ENCODE peak calls at places on chromosomes 2 and 18, in four cellular contexts. F is A549, U is T-helper 1 cell, M is foreskin fibroblast. N is an unnamed sample.

GRCh38 chr2:66001538-66001937 is 433.4 kb upstream of the MEIS1 start:
- DNase-seq in F (no peak), U (no peak), M (no peak), N (no peak)

GRCh38 chr2:162092656-162093556 is 18.9 kb upstream of the DPP4 start:
- DNase-seq in F (peak), U (no peak), M (peak), N (no peak)

GRCh38 chr2:45988879-45989278 is 308.3 kb upstream of the EPAS1 start:
- DNase-seq in F (no peak), U (no peak), M (no peak), N (no peak)

GRCh38 chr2:136751406-136751805 is 13.9 kb upstream of the THSD7B start:
- DNase-seq in F (no peak), U (no peak), M (no peak), N (no peak)

GRCh38 chr2:176494949-176495353 is 225.7 kb downstream of the MTX2 start:
- DNase-seq in F (no peak), U (no peak), M (peak), N (no peak)

GRCh38 chr2:109031481-109032228 is 42.6 kb upstream of the EDAR start:
- DNase-seq in F (no peak), U (peak), M (peak), N (no peak)

GRCh38 chr18:56431551-56431950 is 206.8 kb downstream of the TXNL1 start:
- DNase-seq in F (no peak), U (no peak), M (no peak), N (no peak)

GRCh38 chr2:134231965-134232340 is 21.9 kb upstream of the MGAT5 start:
- DNase-seq in F (no peak), U (no peak), M (peak), N (no peak)

GRCh38 chr2:165462433-165462832 is 7.1 kb upstream of the CSRNP3 start:
- DNase-seq in F (no peak), U (no peak), M (no peak), N (no peak)

GRCh38 chr18:944440-944839 is 39.8 kb downstream of the ADCYAP1 start:
- DNase-seq in F (no peak), U (no peak), M (peak), N (no peak)

GRCh38 chr2:186641132-186641806 is 51.4 kb downstream of the ITGAV start:
- DNase-seq in F (peak), U (no peak), M (no peak), N (no peak)

GRCh38 chr2:164839914-164840457 is 1.6 kb downstream of the COBLL1 start:
- DNase-seq in F (no peak), U (no peak), M (peak), N (no peak)

GRCh38 chr2:60414731-60415130 is 138.7 kb downstream of the BCL11A start:
- DNase-seq in F (peak), U (no peak), M (peak), N (no peak)

GRCh38 chr18:55096261-55097026 is 137.2 kb upstream of the CCDC68 start:
- DNase-seq in F (peak), U (no peak), M (peak), N (no peak)

GRCh38 chr2:12979066-12979465 is 262.3 kb downstream of the TRIB2 start:
- DNase-seq in F (no peak), U (no peak), M (peak), N (no peak)

GRCh38 chr2:240346015-240346752 is 89.3 kb upstream of the GPC1 start:
- DNase-seq in F (no peak), U (no peak), M (no peak), N (no peak)

GRCh38 chr2:172922294-172922693 is 153.4 kb upstream of the MAP3K20 start:
- DNase-seq in F (no peak), U (no peak), M (no peak), N (no peak)

GRCh38 chr2:100416939-100417744 is at the start of gene CHST10:
- DNase-seq in F (peak), U (no peak), M (peak), N (peak)

GRCh38 chr2:202530038-202530437 is 104.7 kb upstream of the FAM117B start:
- DNase-seq in F (no peak), U (no peak), M (no peak), N (no peak)

GRCh38 chr2:88626171-88627054 is 851 bp downstream of the EIF2AK3 start:
- DNase-seq in F (peak), U (peak), M (peak), N (no peak)

GRCh38 chr2:238527565-238527964 is 100.8 kb downstream of the ASB1 start:
- DNase-seq in F (peak), U (no peak), M (peak), N (no peak)

GRCh38 chr2:241111443-241111810 is 9.3 kb upstream of the MTERF4 start:
- DNase-seq in F (no peak), U (no peak), M (no peak), N (no peak)

GRCh38 chr2:47917562-47917961 is 11.3 kb upstream of the FBXO11 start:
- DNase-seq in F (no peak), U (no peak), M (no peak), N (no peak)

GRCh38 chr18:28183418-28184078 is 6.6 kb upstream of the CDH2 start:
- DNase-seq in F (peak), U (no peak), M (no peak), N (no peak)

GRCh38 chr2:48220463-48220862 is 309.5 kb upstream of the STON1 start:
- DNase-seq in F (no peak), U (no peak), M (no peak), N (no peak)

GRCh38 chr2:194062401-194062800 is 1594.6 kb upstream of the SLC39A10 start:
- DNase-seq in F (no peak), U (no peak), M (no peak), N (no peak)

GRCh38 chr2:186590538-186591441 is 934 bp downstream of the ITGAV start:
- DNase-seq in F (peak), U (no peak), M (peak), N (no peak)

GRCh38 chr2:29309090-29310054 is 194.2 kb downstream of the CLIP4 start:
- DNase-seq in F (peak), U (no peak), M (peak), N (no peak)

GRCh38 chr2:15738225-15738546 is 146.5 kb downstream of the DDX1 start:
- DNase-seq in F (no peak), U (no peak), M (no peak), N (no peak)

GRCh38 chr2:66534461-66534860 is 99.5 kb downstream of the MEIS1 start:
- DNase-seq in F (no peak), U (no peak), M (no peak), N (no peak)

N was measured in type B pancreatic cell.